ENCODE peak calls at places on chromosomes 11 and 22, in four cellular contexts. One of them, this sample, is unnamed.

GRCh38 chr22:28885939-28886338 is 2.6 kb downstream of the ZNRF3 start:
- DNase-seq in cardiac muscle cell: no peak
- DNase-seq in fibroblast of lung: no peak
- DNase-seq in bronchial epithelial cell: no peak
- DNase-seq in this sample: no peak

GRCh38 chr11:72267956-72268617 is 24.1 kb upstream of the PHOX2A start:
- DNase-seq in bronchial epithelial cell: no peak
- DNase-seq in fibroblast of lung: no peak
- DNase-seq in cardiac muscle cell: no peak
- DNase-seq in this sample: no peak

GRCh38 chr22:17665248-17665647 is 26.7 kb downstream of the BCL2L13 start:
- DNase-seq in cardiac muscle cell: no peak
- DNase-seq in fibroblast of lung: no peak
- DNase-seq in bronchial epithelial cell: no peak
- DNase-seq in this sample: no peak

GRCh38 chr22:46596032-46596441 is 24.1 kb upstream of the GRAMD4 start:
- DNase-seq in fibroblast of lung: no peak
- DNase-seq in bronchial epithelial cell: no peak
- DNase-seq in cardiac muscle cell: no peak
- DNase-seq in this sample: no peak

GRCh38 chr22:33723915-33724314 is 196.4 kb downstream of the LARGE1 start:
- DNase-seq in fibroblast of lung: no peak
- DNase-seq in cardiac muscle cell: no peak
- DNase-seq in bronchial epithelial cell: no peak
- DNase-seq in this sample: no peak

GRCh38 chr22:46079861-46080821 is 70.2 kb upstream of the PPARA start:
- DNase-seq in cardiac muscle cell: no peak
- DNase-seq in bronchial epithelial cell: no peak
- DNase-seq in fibroblast of lung: peak; percentile 71
- DNase-seq in this sample: no peak

GRCh38 chr11:130002352-130002845 is at the start of gene PRDM10:
- DNase-seq in cardiac muscle cell: peak; percentile 96
- DNase-seq in fibroblast of lung: peak; percentile 94
- DNase-seq in bronchial epithelial cell: no peak
- DNase-seq in this sample: peak; percentile 65

GRCh38 chr11:133924661-133925060 is 32.1 kb downstream of the IGSF9B start:
- DNase-seq in fibroblast of lung: no peak
- DNase-seq in bronchial epithelial cell: no peak
- DNase-seq in cardiac muscle cell: no peak
- DNase-seq in this sample: no peak

GRCh38 chr22:23401111-23401909 is 178.8 kb downstream of the IGLL1 start:
- DNase-seq in cardiac muscle cell: peak; percentile 54
- DNase-seq in bronchial epithelial cell: peak; percentile 33
- DNase-seq in fibroblast of lung: no peak
- DNase-seq in this sample: peak; percentile 67

GRCh38 chr22:42820075-42820763 is 36.9 kb downstream of the ARFGAP3 start:
- DNase-seq in bronchial epithelial cell: peak; percentile 75
- DNase-seq in cardiac muscle cell: peak; percentile 32
- DNase-seq in fibroblast of lung: peak; percentile 90
- DNase-seq in this sample: no peak

GRCh38 chr11:74559934-74560309 is 32.5 kb upstream of the POLD3 start:
- DNase-seq in bronchial epithelial cell: no peak
- DNase-seq in cardiac muscle cell: no peak
- DNase-seq in fibroblast of lung: no peak
- DNase-seq in this sample: no peak

GRCh38 chr11:103272876-103273275 is 163.7 kb downstream of the DYNC2H1 start:
- DNase-seq in cardiac muscle cell: no peak
- DNase-seq in bronchial epithelial cell: no peak
- DNase-seq in fibroblast of lung: no peak
- DNase-seq in this sample: no peak

GRCh38 chr11:66268953-66269906 is 791 bp downstream of the RAB1B start:
- DNase-seq in cardiac muscle cell: peak; percentile 41
- DNase-seq in fibroblast of lung: peak; percentile 25
- DNase-seq in bronchial epithelial cell: no peak
- DNase-seq in this sample: no peak

GRCh38 chr22:42343136-42343484 is 72.7 kb upstream of the TCF20 start:
- DNase-seq in fibroblast of lung: no peak
- DNase-seq in cardiac muscle cell: no peak
- DNase-seq in bronchial epithelial cell: no peak
- DNase-seq in this sample: no peak

GRCh38 chr22:32175751-32176644 is 16.9 kb upstream of the C22orf42 start:
- DNase-seq in fibroblast of lung: no peak
- DNase-seq in cardiac muscle cell: no peak
- DNase-seq in bronchial epithelial cell: no peak
- DNase-seq in this sample: no peak

GRCh38 chr11:117814204-117814765 is 10.3 kb downstream of the FXYD2 start:
- DNase-seq in bronchial epithelial cell: no peak
- DNase-seq in fibroblast of lung: no peak
- DNase-seq in cardiac muscle cell: no peak
- DNase-seq in this sample: no peak

GRCh38 chr11:104968365-104968855 is at the start of gene CASP4:
- DNase-seq in fibroblast of lung: peak; percentile 87
- DNase-seq in bronchial epithelial cell: peak; percentile 93
- DNase-seq in cardiac muscle cell: peak; percentile 87
- DNase-seq in this sample: peak; percentile 31
- H3K4me3 ChIP-seq in fibroblast of lung: peak within 1 kb of the TSS; percentile 39
- H3K4me3 ChIP-seq in bronchial epithelial cell: peak within 1 kb of the TSS; percentile 52
- H3K4me3 ChIP-seq in cardiac muscle cell: no peak within 1 kb of the TSS
- H3K4me3 ChIP-seq in this sample: peak within 1 kb of the TSS; percentile 55

GRCh38 chr11:102268083-102268984 is 49.0 kb upstream of the BIRC3 start:
- DNase-seq in cardiac muscle cell: peak; percentile 77
- DNase-seq in bronchial epithelial cell: peak; percentile 85
- DNase-seq in fibroblast of lung: peak; percentile 76
- DNase-seq in this sample: no peak
- TF ChIP-seq CTCF in cardiac muscle cell: peak; percentile 43
- TF ChIP-seq CTCF in bronchial epithelial cell: peak; percentile 71
- TF ChIP-seq CTCF in fibroblast of lung: peak; percentile 11
- TF ChIP-seq CTCF in this sample: peak; percentile 65

DNA sequence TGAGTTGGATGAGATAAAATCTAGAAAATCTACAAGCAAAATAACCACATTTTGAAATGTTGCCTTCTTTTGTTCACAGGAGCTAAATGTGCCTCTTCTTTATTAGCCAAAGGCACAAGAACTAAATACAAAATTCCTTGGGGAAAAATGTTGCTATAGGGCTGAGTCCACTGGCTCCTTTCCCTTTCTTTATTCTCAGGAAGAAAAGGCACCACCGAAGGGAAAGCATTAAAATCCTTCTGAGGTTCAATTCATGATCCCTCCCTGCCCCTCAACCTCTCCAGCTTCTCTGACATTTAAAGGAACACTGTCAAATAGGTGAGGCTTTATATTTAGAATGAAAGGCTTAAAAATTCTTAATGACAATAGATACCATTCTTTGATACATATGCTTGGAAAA is 148.4 kb downstream of the MAML2 start:
- DNase-seq in fibroblast of lung: no peak
- DNase-seq in bronchial epithelial cell: no peak
- DNase-seq in cardiac muscle cell: no peak
- DNase-seq in this sample: no peak
- H3K4me3 ChIP-seq in fibroblast of lung: no peak overlapping the region
- H3K4me3 ChIP-seq in bronchial epithelial cell: no peak overlapping the region
- H3K4me3 ChIP-seq in cardiac muscle cell: no peak overlapping the region
- H3K4me3 ChIP-seq in this sample: no peak overlapping the region

DNA sequence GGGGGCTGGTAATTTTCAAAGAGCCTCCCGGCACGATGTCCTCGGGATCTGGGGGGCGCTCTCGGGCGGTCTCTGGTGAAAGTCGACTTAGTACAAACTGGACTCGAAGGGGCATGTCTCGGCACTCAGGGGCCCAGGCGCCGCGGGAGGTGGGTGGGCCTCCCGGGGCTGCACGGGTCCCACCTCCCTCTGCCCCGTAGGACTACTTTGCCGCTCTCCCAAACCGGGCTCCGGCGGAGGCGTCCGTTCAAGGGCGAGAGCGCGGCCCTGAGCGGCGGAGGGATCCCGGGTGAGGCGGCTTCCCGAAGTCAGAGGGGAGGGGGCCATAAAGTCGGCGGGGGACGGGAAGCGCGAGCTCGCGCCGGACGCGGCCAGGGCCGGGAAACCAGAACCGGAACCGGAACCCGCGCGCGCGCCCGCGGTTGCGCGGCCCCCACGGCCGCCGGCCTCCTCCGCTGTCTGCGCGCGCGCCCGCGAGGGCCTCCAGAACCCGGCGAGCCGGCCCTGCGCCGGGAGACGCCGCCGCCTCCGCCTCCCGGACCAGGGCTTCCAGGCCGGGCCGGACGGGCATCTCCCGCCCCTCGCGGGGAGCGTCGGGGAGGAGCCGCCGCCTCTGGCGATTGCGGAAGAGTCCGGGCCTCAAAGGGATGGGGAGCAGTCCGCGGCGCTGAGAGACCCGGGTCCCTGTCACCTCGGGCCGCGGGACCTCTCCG is at the start of gene ARHGEF12:
- DNase-seq in bronchial epithelial cell: peak; percentile 81
- DNase-seq in fibroblast of lung: peak; percentile 99
- DNase-seq in cardiac muscle cell: peak; percentile 99
- DNase-seq in this sample: peak; percentile 90
- TF ChIP-seq CTCF in bronchial epithelial cell: peak; percentile 51
- TF ChIP-seq CTCF in fibroblast of lung: peak; percentile 54
- TF ChIP-seq CTCF in cardiac muscle cell: peak; percentile 46
- TF ChIP-seq CTCF in this sample: peak; percentile 51

GRCh38 chr11:15117751-15118150 is 3.0 kb downstream of the INSC start:
- DNase-seq in bronchial epithelial cell: no peak
- DNase-seq in cardiac muscle cell: no peak
- DNase-seq in fibroblast of lung: no peak
- DNase-seq in this sample: no peak

GRCh38 chr11:15118431-15118830 is 3.7 kb downstream of the INSC start:
- DNase-seq in cardiac muscle cell: no peak
- DNase-seq in bronchial epithelial cell: peak; percentile 56
- DNase-seq in fibroblast of lung: no peak
- DNase-seq in this sample: no peak

GRCh38 chr11:15113381-15113780 is 1.3 kb upstream of the INSC start:
- DNase-seq in fibroblast of lung: no peak
- DNase-seq in bronchial epithelial cell: no peak
- DNase-seq in cardiac muscle cell: no peak
- DNase-seq in this sample: no peak

GRCh38 chr11:15114501-15115475 is at the start of gene INSC:
- DNase-seq in fibroblast of lung: peak; percentile 40
- DNase-seq in bronchial epithelial cell: no peak
- DNase-seq in cardiac muscle cell: peak; percentile 24
- DNase-seq in this sample: no peak

DNA sequence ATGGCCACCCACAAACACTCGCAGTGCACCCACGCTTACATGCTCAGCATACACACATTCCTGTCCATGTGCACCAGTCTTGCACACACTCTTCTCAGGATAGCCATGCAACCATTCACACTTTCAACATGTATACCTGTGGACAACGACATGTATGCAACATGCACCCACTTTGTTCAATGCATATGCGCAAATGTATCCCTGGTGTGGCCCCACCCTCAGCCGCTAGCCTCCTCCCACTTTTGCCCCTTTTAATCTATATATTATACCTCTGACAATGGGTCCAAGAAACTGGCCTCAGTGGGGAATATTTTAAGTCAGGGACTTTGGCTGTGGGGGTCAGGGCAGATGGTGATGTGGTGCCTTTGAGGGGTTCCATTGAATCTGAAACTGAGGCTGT is 963 bp downstream of the INSC start:
- DNase-seq in cardiac muscle cell: no peak
- DNase-seq in fibroblast of lung: no peak
- DNase-seq in bronchial epithelial cell: no peak
- DNase-seq in this sample: no peak
- H3K4me3 ChIP-seq in cardiac muscle cell: no peak overlapping the region
- H3K4me3 ChIP-seq in fibroblast of lung: no peak overlapping the region
- H3K4me3 ChIP-seq in bronchial epithelial cell: no peak overlapping the region
- H3K4me3 ChIP-seq in this sample: no peak overlapping the region

DNA sequence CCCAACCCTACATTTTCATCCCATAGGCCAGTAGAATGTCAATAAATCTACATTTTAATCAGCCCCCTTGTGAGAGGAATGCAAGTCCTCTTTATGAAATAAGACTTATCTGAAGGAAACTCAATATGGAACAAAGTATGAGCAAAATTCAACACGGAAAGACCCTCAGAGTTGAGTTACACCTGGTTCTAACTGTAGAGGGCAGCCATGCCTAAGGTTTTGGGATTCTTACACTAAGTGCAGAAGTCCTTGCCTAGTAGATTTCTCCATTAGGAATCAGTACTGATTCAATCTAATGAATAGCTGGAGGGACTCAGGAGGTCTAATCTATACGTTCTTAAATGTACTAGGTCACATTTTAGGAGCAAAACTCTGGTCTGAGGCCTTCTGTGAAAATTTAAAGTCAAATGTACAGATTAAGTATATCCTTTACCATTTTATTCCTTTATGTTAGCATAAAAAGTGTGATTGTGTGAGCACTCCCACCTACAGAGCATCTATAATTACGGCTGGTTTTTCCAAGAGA is 904.5 kb downstream of the DLG2 start:
- DNase-seq in cardiac muscle cell: no peak
- DNase-seq in fibroblast of lung: no peak
- DNase-seq in bronchial epithelial cell: no peak
- DNase-seq in this sample: no peak
- TF ChIP-seq CTCF in cardiac muscle cell: no peak
- TF ChIP-seq CTCF in fibroblast of lung: no peak
- TF ChIP-seq CTCF in bronchial epithelial cell: no peak
- TF ChIP-seq CTCF in this sample: no peak

This sample was measured in retinal pigment epithelial cell.